ENCODE peak calls at places on chromosomes 11 and 22, in seven cellular contexts. One of them, this sample, is unnamed.

GRCh38 chr11:116736763-116737162 is 36.0 kb downstream of the BUD13 start:
- DNase-seq in lower lobe of right lung: no peak
- DNase-seq in PC-3: peak
- DNase-seq in fibroblast of mammary gland: no peak
- DNase-seq in tibial nerve: no peak
- DNase-seq in CD8-positive, alpha-beta T cell: no peak
- DNase-seq in thoracic aorta: no peak
- DNase-seq in this sample: no peak

GRCh38 chr11:20530942-20531703 is 68.3 kb upstream of the SLC6A5 start:
- DNase-seq in PC-3: no peak
- DNase-seq in thoracic aorta: no peak
- DNase-seq in lower lobe of right lung: no peak
- DNase-seq in CD8-positive, alpha-beta T cell: no peak
- DNase-seq in tibial nerve: no peak
- DNase-seq in fibroblast of mammary gland: no peak
- DNase-seq in this sample: no peak

GRCh38 chr22:50622723-50623327 is 5.1 kb downstream of the ARSA start:
- DNase-seq in thoracic aorta: no peak
- DNase-seq in fibroblast of mammary gland: no peak
- DNase-seq in PC-3: no peak
- DNase-seq in CD8-positive, alpha-beta T cell: no peak
- DNase-seq in lower lobe of right lung: no peak
- DNase-seq in tibial nerve: no peak
- DNase-seq in this sample: peak

GRCh38 chr11:9143726-9144125 is 52.3 kb upstream of the SCUBE2 start:
- DNase-seq in thoracic aorta: no peak
- DNase-seq in tibial nerve: no peak
- DNase-seq in fibroblast of mammary gland: peak
- DNase-seq in CD8-positive, alpha-beta T cell: no peak
- DNase-seq in lower lobe of right lung: no peak
- DNase-seq in PC-3: no peak
- DNase-seq in this sample: no peak

GRCh38 chr11:27701262-27702105 is 1.2 kb upstream of the BDNF start:
- DNase-seq in fibroblast of mammary gland: peak
- DNase-seq in PC-3: peak
- DNase-seq in CD8-positive, alpha-beta T cell: no peak
- DNase-seq in thoracic aorta: no peak
- DNase-seq in lower lobe of right lung: no peak
- DNase-seq in tibial nerve: no peak
- DNase-seq in this sample: peak

GRCh38 chr22:26995222-26995621 is 337.8 kb downstream of the MIAT start:
- DNase-seq in CD8-positive, alpha-beta T cell: no peak
- DNase-seq in fibroblast of mammary gland: no peak
- DNase-seq in lower lobe of right lung: no peak
- DNase-seq in PC-3: no peak
- DNase-seq in thoracic aorta: no peak
- DNase-seq in tibial nerve: no peak
- DNase-seq in this sample: no peak

GRCh38 chr11:106474274-106474673 is 396.8 kb downstream of the AASDHPPT start:
- DNase-seq in fibroblast of mammary gland: no peak
- DNase-seq in CD8-positive, alpha-beta T cell: no peak
- DNase-seq in lower lobe of right lung: no peak
- DNase-seq in thoracic aorta: no peak
- DNase-seq in PC-3: no peak
- DNase-seq in tibial nerve: no peak
- DNase-seq in this sample: no peak

GRCh38 chr22:45968751-45969413 is 8.1 kb downstream of the WNT7B start:
- DNase-seq in PC-3: peak
- DNase-seq in lower lobe of right lung: no peak
- DNase-seq in tibial nerve: no peak
- DNase-seq in fibroblast of mammary gland: peak
- DNase-seq in CD8-positive, alpha-beta T cell: no peak
- DNase-seq in thoracic aorta: no peak
- DNase-seq in this sample: peak

GRCh38 chr11:78295347-78295746 is 106.6 kb downstream of the USP35 start:
- DNase-seq in tibial nerve: no peak
- DNase-seq in lower lobe of right lung: no peak
- DNase-seq in PC-3: no peak
- DNase-seq in fibroblast of mammary gland: no peak
- DNase-seq in thoracic aorta: no peak
- DNase-seq in CD8-positive, alpha-beta T cell: no peak
- DNase-seq in this sample: peak

GRCh38 chr11:2209900-2210321 is 38.3 kb upstream of the TH start:
- DNase-seq in thoracic aorta: no peak
- DNase-seq in tibial nerve: no peak
- DNase-seq in PC-3: no peak
- DNase-seq in fibroblast of mammary gland: no peak
- DNase-seq in lower lobe of right lung: no peak
- DNase-seq in CD8-positive, alpha-beta T cell: no peak
- DNase-seq in this sample: no peak

GRCh38 chr11:77884186-77884828 is 63.4 kb downstream of the AAMDC start:
- DNase-seq in thoracic aorta: no peak
- DNase-seq in CD8-positive, alpha-beta T cell: no peak
- DNase-seq in lower lobe of right lung: no peak
- DNase-seq in PC-3: no peak
- DNase-seq in tibial nerve: no peak
- DNase-seq in fibroblast of mammary gland: peak
- DNase-seq in this sample: no peak

GRCh38 chr22:27668828-27669797 is 132.4 kb downstream of the MN1 start:
- DNase-seq in CD8-positive, alpha-beta T cell: no peak
- DNase-seq in fibroblast of mammary gland: peak
- DNase-seq in thoracic aorta: no peak
- DNase-seq in lower lobe of right lung: peak
- DNase-seq in tibial nerve: no peak
- DNase-seq in PC-3: peak
- DNase-seq in this sample: peak

GRCh38 chr11:134753805-134754130 is 341.7 kb upstream of the B3GAT1 start:
- DNase-seq in CD8-positive, alpha-beta T cell: no peak
- DNase-seq in tibial nerve: no peak
- DNase-seq in thoracic aorta: no peak
- DNase-seq in fibroblast of mammary gland: no peak
- DNase-seq in lower lobe of right lung: no peak
- DNase-seq in PC-3: no peak
- DNase-seq in this sample: no peak

GRCh38 chr11:47539681-47540039 is 13.3 kb downstream of the CELF1 start:
- DNase-seq in fibroblast of mammary gland: no peak
- DNase-seq in lower lobe of right lung: no peak
- DNase-seq in thoracic aorta: no peak
- DNase-seq in tibial nerve: no peak
- DNase-seq in PC-3: no peak
- DNase-seq in CD8-positive, alpha-beta T cell: no peak
- DNase-seq in this sample: peak

GRCh38 chr22:39581303-39581702 is 10.8 kb downstream of the CACNA1I start:
- DNase-seq in fibroblast of mammary gland: no peak
- DNase-seq in tibial nerve: no peak
- DNase-seq in PC-3: no peak
- DNase-seq in lower lobe of right lung: no peak
- DNase-seq in thoracic aorta: no peak
- DNase-seq in CD8-positive, alpha-beta T cell: no peak
- DNase-seq in this sample: no peak

GRCh38 chr11:76617553-76618265 is 52.8 kb downstream of the LRRC32 start:
- DNase-seq in PC-3: no peak
- DNase-seq in lower lobe of right lung: no peak
- DNase-seq in thoracic aorta: no peak
- DNase-seq in CD8-positive, alpha-beta T cell: no peak
- DNase-seq in fibroblast of mammary gland: peak
- DNase-seq in tibial nerve: no peak
- DNase-seq in this sample: no peak

GRCh38 chr22:49855491-49855911 is 1.9 kb downstream of the ZBED4 start:
- DNase-seq in fibroblast of mammary gland: peak
- DNase-seq in CD8-positive, alpha-beta T cell: no peak
- DNase-seq in tibial nerve: no peak
- DNase-seq in lower lobe of right lung: no peak
- DNase-seq in thoracic aorta: no peak
- DNase-seq in PC-3: peak
- DNase-seq in this sample: no peak

GRCh38 chr22:34761111-34761510 is 304.8 kb upstream of the ISX start:
- DNase-seq in lower lobe of right lung: no peak
- DNase-seq in CD8-positive, alpha-beta T cell: no peak
- DNase-seq in PC-3: no peak
- DNase-seq in tibial nerve: no peak
- DNase-seq in fibroblast of mammary gland: no peak
- DNase-seq in thoracic aorta: no peak
- DNase-seq in this sample: peak

GRCh38 chr22:27317961-27318360 is 483.6 kb downstream of the MN1 start:
- DNase-seq in lower lobe of right lung: no peak
- DNase-seq in PC-3: no peak
- DNase-seq in fibroblast of mammary gland: no peak
- DNase-seq in thoracic aorta: no peak
- DNase-seq in CD8-positive, alpha-beta T cell: no peak
- DNase-seq in tibial nerve: no peak
- DNase-seq in this sample: no peak

GRCh38 chr11:115699733-115700132 is 195.5 kb upstream of the CADM1 start:
- DNase-seq in fibroblast of mammary gland: no peak
- DNase-seq in CD8-positive, alpha-beta T cell: no peak
- DNase-seq in PC-3: no peak
- DNase-seq in thoracic aorta: peak
- DNase-seq in tibial nerve: peak
- DNase-seq in lower lobe of right lung: no peak
- DNase-seq in this sample: no peak

GRCh38 chr11:11789735-11790369 is 51.9 kb upstream of the USP47 start:
- DNase-seq in fibroblast of mammary gland: peak
- DNase-seq in thoracic aorta: no peak
- DNase-seq in CD8-positive, alpha-beta T cell: no peak
- DNase-seq in tibial nerve: peak
- DNase-seq in PC-3: peak
- DNase-seq in lower lobe of right lung: no peak
- DNase-seq in this sample: peak

GRCh38 chr11:94762208-94762607 is 5.9 kb upstream of the AMOTL1 start:
- DNase-seq in tibial nerve: no peak
- DNase-seq in thoracic aorta: no peak
- DNase-seq in fibroblast of mammary gland: no peak
- DNase-seq in lower lobe of right lung: no peak
- DNase-seq in PC-3: peak
- DNase-seq in CD8-positive, alpha-beta T cell: no peak
- DNase-seq in this sample: no peak

GRCh38 chr11:104073950-104074349 is 37.5 kb downstream of the DDI1 start:
- DNase-seq in tibial nerve: no peak
- DNase-seq in lower lobe of right lung: no peak
- DNase-seq in thoracic aorta: no peak
- DNase-seq in fibroblast of mammary gland: peak
- DNase-seq in CD8-positive, alpha-beta T cell: no peak
- DNase-seq in PC-3: peak
- DNase-seq in this sample: peak

GRCh38 chr11:94731921-94732601 is 36.1 kb upstream of the AMOTL1 start:
- DNase-seq in PC-3: peak
- DNase-seq in tibial nerve: no peak
- DNase-seq in lower lobe of right lung: no peak
- DNase-seq in thoracic aorta: no peak
- DNase-seq in CD8-positive, alpha-beta T cell: no peak
- DNase-seq in fibroblast of mammary gland: peak
- DNase-seq in this sample: peak

GRCh38 chr22:48089601-48090331 is 1327.3 kb downstream of the TBC1D22A start:
- DNase-seq in fibroblast of mammary gland: peak
- DNase-seq in PC-3: peak
- DNase-seq in thoracic aorta: no peak
- DNase-seq in lower lobe of right lung: no peak
- DNase-seq in CD8-positive, alpha-beta T cell: no peak
- DNase-seq in tibial nerve: peak
- DNase-seq in this sample: no peak

GRCh38 chr11:95734009-95734572 is 55.5 kb downstream of the FAM76B start:
- DNase-seq in tibial nerve: no peak
- DNase-seq in CD8-positive, alpha-beta T cell: no peak
- DNase-seq in fibroblast of mammary gland: no peak
- DNase-seq in PC-3: no peak
- DNase-seq in thoracic aorta: no peak
- DNase-seq in lower lobe of right lung: no peak
- DNase-seq in this sample: no peak

GRCh38 chr11:116193321-116194114 is 579.3 kb downstream of the BUD13 start:
- DNase-seq in PC-3: peak
- DNase-seq in CD8-positive, alpha-beta T cell: no peak
- DNase-seq in lower lobe of right lung: peak
- DNase-seq in thoracic aorta: no peak
- DNase-seq in fibroblast of mammary gland: peak
- DNase-seq in tibial nerve: no peak
- DNase-seq in this sample: peak

DNA sequence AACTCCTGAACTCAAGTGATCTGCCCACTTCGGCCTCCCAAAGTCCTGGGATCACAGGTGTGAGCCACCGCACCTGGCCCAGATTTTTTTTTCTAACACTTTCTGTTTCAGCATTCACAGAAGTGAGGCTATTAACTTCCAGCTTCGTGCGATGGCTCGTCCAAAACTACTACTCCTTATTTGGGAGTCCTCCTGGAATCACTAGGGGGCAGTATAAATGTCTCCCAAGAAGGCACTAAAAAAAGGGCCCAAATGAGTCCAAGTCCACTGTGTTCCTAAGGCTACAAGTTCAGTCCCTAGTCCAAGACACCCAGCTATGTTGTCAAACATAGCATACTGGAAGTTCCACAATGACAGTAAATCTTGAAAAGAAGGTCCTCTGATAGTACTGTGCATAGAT is 63.2 kb upstream of the BIRC3 start:
- DNase-seq in CD8-positive, alpha-beta T cell: no peak
- DNase-seq in lower lobe of right lung: no peak
- DNase-seq in tibial nerve: no peak
- DNase-seq in thoracic aorta: no peak
- DNase-seq in fibroblast of mammary gland: peak
- DNase-seq in PC-3: peak
- DNase-seq in this sample: no peak
- TF ChIP-seq CTCF in CD8-positive, alpha-beta T cell: no peak
- TF ChIP-seq CTCF in lower lobe of right lung: peak
- TF ChIP-seq CTCF in tibial nerve: no peak
- TF ChIP-seq CTCF in thoracic aorta: no peak
- TF ChIP-seq CTCF in fibroblast of mammary gland: peak
- TF ChIP-seq CTCF in PC-3: peak
- TF ChIP-seq CTCF in this sample: peak

GRCh38 chr11:65639623-65640482 is 2.0 kb downstream of the SIPA1 start:
- DNase-seq in lower lobe of right lung: peak
- DNase-seq in CD8-positive, alpha-beta T cell: peak
- DNase-seq in PC-3: no peak
- DNase-seq in thoracic aorta: no peak
- DNase-seq in fibroblast of mammary gland: no peak
- DNase-seq in tibial nerve: no peak
- DNase-seq in this sample: no peak
- H3K4me3 ChIP-seq in lower lobe of right lung: peak
- H3K4me3 ChIP-seq in CD8-positive, alpha-beta T cell: peak
- H3K4me3 ChIP-seq in PC-3: no peak
- H3K4me3 ChIP-seq in thoracic aorta: peak
- H3K4me3 ChIP-seq in fibroblast of mammary gland: no peak
- H3K4me3 ChIP-seq in tibial nerve: peak
- H3K4me3 ChIP-seq in this sample: no peak

GRCh38 chr11:66288866-66289547 is at the start of gene YIF1A:
- DNase-seq in thoracic aorta: peak
- DNase-seq in lower lobe of right lung: peak
- DNase-seq in PC-3: peak
- DNase-seq in fibroblast of mammary gland: peak
- DNase-seq in CD8-positive, alpha-beta T cell: peak
- DNase-seq in tibial nerve: peak
- DNase-seq in this sample: peak
- TF ChIP-seq CTCF in thoracic aorta: no peak
- TF ChIP-seq CTCF in lower lobe of right lung: no peak
- TF ChIP-seq CTCF in PC-3: no peak
- TF ChIP-seq CTCF in fibroblast of mammary gland: no peak
- TF ChIP-seq CTCF in CD8-positive, alpha-beta T cell: no peak
- TF ChIP-seq CTCF in tibial nerve: peak
- TF ChIP-seq CTCF in this sample: no peak

DNA sequence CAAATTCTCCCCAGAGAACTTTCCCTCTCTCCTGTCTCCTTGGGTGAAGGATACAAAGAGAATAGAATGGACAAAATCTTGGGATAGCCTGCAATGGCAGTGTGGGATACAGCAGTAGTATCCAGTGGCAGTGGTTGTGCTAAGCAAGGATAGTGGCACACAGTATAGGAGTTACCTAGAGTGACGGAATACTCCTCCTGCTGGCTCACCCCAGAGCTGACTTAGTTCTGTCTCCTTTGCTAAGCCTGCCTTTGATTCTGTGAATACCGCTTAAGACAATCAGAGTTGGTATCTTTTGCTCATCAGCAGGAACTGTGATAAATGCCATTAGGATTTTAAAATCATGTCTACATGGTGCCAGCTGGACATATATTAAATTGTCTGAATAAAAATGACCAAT is 404.3 kb downstream of the JRKL start:
- DNase-seq in fibroblast of mammary gland: no peak
- DNase-seq in thoracic aorta: no peak
- DNase-seq in PC-3: peak
- DNase-seq in tibial nerve: no peak
- DNase-seq in CD8-positive, alpha-beta T cell: no peak
- DNase-seq in lower lobe of right lung: no peak
- DNase-seq in this sample: peak
- H3K4me3 ChIP-seq in fibroblast of mammary gland: no peak
- H3K4me3 ChIP-seq in thoracic aorta: no peak
- H3K4me3 ChIP-seq in PC-3: no peak
- H3K4me3 ChIP-seq in tibial nerve: no peak
- H3K4me3 ChIP-seq in CD8-positive, alpha-beta T cell: no peak
- H3K4me3 ChIP-seq in lower lobe of right lung: no peak
- H3K4me3 ChIP-seq in this sample: no peak

This sample was measured in epithelial cell of esophagus.